ENCODE peak calls at places on chromosomes 6 and 20, in four cellular contexts. Z, B, Y and M are unnamed samples.

GRCh38 chr6:7727150-7727950 is 1.5 kb downstream of the BMP6 start:
- DNase-seq in Z (peak; percentile 35), B (no peak), Y (peak; percentile 22), M (peak; percentile 60)

GRCh38 chr6:2748183-2748582 is 2.5 kb downstream of the MYLK4 start:
- DNase-seq in Z (no peak), B (no peak), Y (no peak), M (peak; percentile 66)

GRCh38 chr20:1324598-1325172 is 4.3 kb downstream of the SDCBP2 start:
- DNase-seq in Z (no peak), B (no peak), Y (no peak), M (no peak)

GRCh38 chr20:3406481-3407425 is 716 bp downstream of the DNAAF9 start:
- DNase-seq in Z (peak; percentile 30), B (peak; percentile 16), Y (peak; percentile 19), M (peak; percentile 57)

GRCh38 chr6:24861934-24862333 is 63.2 kb upstream of the ARMH2 start:
- DNase-seq in Z (no peak), B (no peak), Y (no peak), M (no peak)

GRCh38 chr6:107657373-107657754 is 166.7 kb downstream of the SCML4 start:
- DNase-seq in Z (no peak), B (no peak), Y (no peak), M (no peak)

GRCh38 chr6:149026530-149026942 is 279.7 kb downstream of the UST start:
- DNase-seq in Z (peak; percentile 44), B (peak; percentile 48), Y (peak; percentile 69), M (peak; percentile 32)

GRCh38 chr20:37529214-37529967 is 1.7 kb upstream of the BLCAP start:
- DNase-seq in Z (no peak), B (peak; percentile 44), Y (peak; percentile 16), M (no peak)

GRCh38 chr6:34546551-34547321 is 9.4 kb downstream of the SPDEF start:
- DNase-seq in Z (no peak), B (no peak), Y (no peak), M (no peak)

GRCh38 chr6:28802417-28803336 is 121.1 kb downstream of the TRIM27 start:
- DNase-seq in Z (peak; percentile 55), B (peak; percentile 62), Y (peak; percentile 68), M (no peak)

GRCh38 chr6:43481591-43482242 is 4.3 kb downstream of the TJAP1 start:
- DNase-seq in Z (no peak), B (no peak), Y (no peak), M (no peak)

GRCh38 chr6:39088331-39088730 is 26.7 kb downstream of the SAYSD1 start:
- DNase-seq in Z (peak; percentile 75), B (peak; percentile 39), Y (peak; percentile 33), M (no peak)

GRCh38 chr6:77467038-77467437 is 3.7 kb upstream of the HTR1B start:
- DNase-seq in Z (no peak), B (no peak), Y (no peak), M (no peak)

GRCh38 chr20:51995038-51995437 is 192.7 kb upstream of the SALL4 start:
- DNase-seq in Z (no peak), B (no peak), Y (no peak), M (no peak)

GRCh38 chr6:168937061-168937460 is 316.6 kb downstream of the THBS2 start:
- DNase-seq in Z (no peak), B (no peak), Y (no peak), M (no peak)

GRCh38 chr6:26194774-26195375 is 107.6 kb downstream of the HFE start:
- DNase-seq in Z (no peak), B (no peak), Y (no peak), M (no peak)

GRCh38 chr6:32244946-32245398 is 21.1 kb upstream of the NOTCH4 start:
- DNase-seq in Z (peak; percentile 87), B (peak; percentile 43), Y (peak; percentile 97), M (peak; percentile 81)

GRCh38 chr6:85241515-85241914 is 208.4 kb upstream of the NT5E start:
- DNase-seq in Z (no peak), B (no peak), Y (no peak), M (no peak)

GRCh38 chr6:31300797-31301196 is 28.9 kb upstream of the HLA-C start:
- DNase-seq in Z (no peak), B (no peak), Y (no peak), M (no peak)

GRCh38 chr6:53417141-53417540 is 68.4 kb upstream of the ELOVL5 start:
- DNase-seq in Z (no peak), B (no peak), Y (no peak), M (no peak)

GRCh38 chr20:54650201-54650722 is 174.9 kb downstream of the DOK5 start:
- DNase-seq in Z (no peak), B (no peak), Y (no peak), M (no peak)

GRCh38 chr6:72446427-72446826 is 175.4 kb upstream of the KCNQ5 start:
- DNase-seq in Z (no peak), B (no peak), Y (no peak), M (no peak)

GRCh38 chr6:155247618-155248017 is 16.2 kb upstream of the CLDN20 start:
- DNase-seq in Z (peak; percentile 31), B (no peak), Y (no peak), M (no peak)

GRCh38 chr20:38219006-38219950 is 41.3 kb downstream of the KIAA1755 start:
- DNase-seq in Z (no peak), B (no peak), Y (no peak), M (no peak)

GRCh38 chr20:20754758-20755157 is 42.3 kb upstream of the RALGAPA2 start:
- DNase-seq in Z (no peak), B (no peak), Y (no peak), M (no peak)

GRCh38 chr20:17786221-17786718 is 86.5 kb downstream of the BANF2 start:
- DNase-seq in Z (no peak), B (no peak), Y (no peak), M (no peak)

GRCh38 chr6:42820509-42821340 is 38.9 kb downstream of the BICRAL start:
- DNase-seq in Z (no peak), B (no peak), Y (no peak), M (peak; percentile 43)

GRCh38 chr6:33621396-33622388 is 570 bp downstream of the ITPR3 start:
- DNase-seq in Z (peak; percentile 48), B (no peak), Y (peak; percentile 82), M (no peak)

GRCh38 chr6:134240664-134241431 is 77.1 kb downstream of the SGK1 start:
- DNase-seq in Z (no peak), B (no peak), Y (no peak), M (no peak)

GRCh38 chr20:6613280-6613861 is 154.1 kb upstream of the BMP2 start:
- DNase-seq in Z (no peak), B (no peak), Y (no peak), M (no peak)

GRCh38 chr6:169701218-169701952 is 444 bp downstream of the WDR27 start:
- DNase-seq in Z (no peak), B (no peak), Y (peak; percentile 29), M (peak; percentile 51)

GRCh38 chr6:70709826-70710225 is 42.1 kb downstream of the SMAP1 start:
- DNase-seq in Z (no peak), B (peak; percentile 5), Y (no peak), M (no peak)

GRCh38 chr6:7554533-7555275 is 13.2 kb downstream of the DSP start:
- DNase-seq in Z (no peak), B (no peak), Y (no peak), M (no peak)

GRCh38 chr6:6581014-6581413 is 7.5 kb upstream of the LY86 start:
- DNase-seq in Z (no peak), B (no peak), Y (no peak), M (no peak)

GRCh38 chr20:61557603-61558002 is 305.5 kb downstream of the CDH4 start:
- DNase-seq in Z (no peak), B (no peak), Y (no peak), M (no peak)

GRCh38 chr6:903746-904145 is 210.8 kb upstream of the EXOC2 start:
- DNase-seq in Z (no peak), B (no peak), Y (no peak), M (no peak)

GRCh38 chr6:10769419-10769818 is 21.8 kb downstream of the TMEM14B start:
- DNase-seq in Z (no peak), B (no peak), Y (no peak), M (no peak)
- TF ChIP-seq MAX in Z (no peak), B (no peak), Y (no peak), M (no peak)

DNA sequence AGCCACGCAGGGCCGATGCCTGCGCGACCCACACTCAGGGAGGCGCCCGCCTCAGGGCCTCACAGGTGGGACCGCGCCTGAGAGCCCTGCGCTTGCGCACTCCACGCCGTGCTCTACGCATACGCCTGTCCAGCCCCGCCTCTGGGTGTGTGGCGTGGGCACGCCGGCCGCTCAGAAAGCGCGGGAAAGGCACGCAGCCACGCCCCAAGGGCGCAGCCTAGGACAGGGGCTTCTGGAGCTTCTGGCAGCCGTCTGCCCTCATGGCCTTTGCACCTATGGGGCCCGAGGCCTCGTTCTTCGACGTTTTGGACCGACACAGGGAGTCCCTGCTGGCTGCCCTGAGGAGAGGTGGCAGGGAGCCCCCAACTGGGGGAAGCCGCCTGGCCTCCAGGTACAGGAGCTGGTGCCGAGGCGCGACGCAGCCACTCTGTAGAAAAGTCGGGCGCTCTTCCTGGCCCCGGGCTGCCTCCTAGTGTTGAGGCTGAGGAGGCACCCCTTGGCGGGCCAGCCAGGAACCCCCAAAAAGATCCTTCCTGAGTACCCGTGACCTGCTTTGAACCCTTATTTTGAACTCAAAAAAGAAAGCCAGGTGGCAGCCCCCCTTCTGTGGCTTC is at the start of gene SPO11:
- DNase-seq in Z (peak; percentile 76), B (no peak), Y (peak; percentile 69), M (peak; percentile 37)
- TF ChIP-seq USF2 in Z (no peak), B (no peak), Y (no peak), M (no peak)

GRCh38 chr20:43914286-43914685 is 366 bp upstream of the TOX2 start:
- DNase-seq in Z (peak; percentile 21), B (no peak), Y (no peak), M (no peak)

GRCh38 chr20:43913291-43914025 is 1.2 kb upstream of the TOX2 start:
- DNase-seq in Z (no peak), B (no peak), Y (no peak), M (no peak)

GRCh38 chr20:43916073-43916874 is 1.6 kb downstream of the TOX2 start:
- DNase-seq in Z (peak; percentile 31), B (no peak), Y (no peak), M (peak; percentile 72)

GRCh38 chr20:43915209-43916072 is 789 bp downstream of the TOX2 start:
- DNase-seq in Z (peak; percentile 63), B (no peak), Y (no peak), M (peak; percentile 77)

DNA sequence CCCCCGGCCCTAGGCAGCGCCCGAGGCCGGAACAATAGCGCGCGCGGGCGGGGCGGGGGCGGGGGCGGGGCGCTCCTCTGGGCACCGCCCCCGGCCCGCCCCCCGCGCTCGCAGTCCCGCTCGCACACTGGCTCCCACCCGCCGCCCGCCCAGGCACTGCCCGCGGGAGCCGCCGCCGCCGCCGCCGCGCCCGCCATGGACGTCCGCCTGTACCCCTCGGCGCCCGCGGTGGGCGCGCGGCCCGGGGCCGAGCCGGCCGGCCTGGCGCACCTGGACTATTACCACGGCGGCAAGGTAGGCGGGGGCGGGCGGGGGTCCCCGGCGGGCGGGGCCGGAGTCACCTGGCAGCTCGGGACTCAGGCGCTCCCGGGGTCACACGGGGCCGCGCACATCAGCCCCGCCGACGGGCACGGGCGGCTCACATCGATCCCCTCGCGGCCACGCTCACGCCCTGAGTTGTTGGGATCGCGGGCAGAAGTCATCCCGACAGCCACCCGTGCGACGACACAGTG is at the start of gene TOX2:
- DNase-seq in Z (peak; percentile 62), B (no peak), Y (peak; percentile 87), M (peak; percentile 96)
- TF ChIP-seq FOXJ3 in Z (no peak), B (no peak), Y (no peak), M (no peak)

GRCh38 chr6:131129657-131130545 is 5.4 kb upstream of the AKAP7 start:
- DNase-seq in Z (no peak), B (no peak), Y (no peak), M (no peak)
- TF ChIP-seq MAX in Z (no peak), B (no peak), Y (no peak), M (no peak)

GRCh38 chr20:43190332-43190953 is 737 bp upstream of the PTPRT start:
- DNase-seq in Z (no peak), B (no peak), Y (no peak), M (peak; percentile 30)
- TF ChIP-seq USF2 in Z (no peak), B (no peak), Y (no peak), M (no peak)